ENCODE peak calls at places on chromosomes 5 and 9, in nine cellular contexts. One of them, this sample, is unnamed.

GRCh38 chr9:131255731-131256197 is 20.5 kb downstream of the FAM78A start:
- DNase-seq in stimulated activated CD4-positive, alpha-beta T cell treated with anti-CD3 and anti-CD28 coated beads, Interleukin-4, amount 100 ng/mL, for 1 hour: no peak
- DNase-seq in islet precursor cell: peak; percentile 46
- DNase-seq in EH: no peak
- DNase-seq in HS-27A: no peak
- DNase-seq in upper lobe of left lung: no peak
- DNase-seq in brain microvascular endothelial cell: no peak
- DNase-seq in HCEC 1CT: peak; percentile 5
- DNase-seq in choroid plexus epithelial cell: no peak
- DNase-seq in this sample: no peak

GRCh38 chr5:9546973-9547947 is 1.4 kb upstream of the SEMA5A start:
- DNase-seq in stimulated activated CD4-positive, alpha-beta T cell treated with anti-CD3 and anti-CD28 coated beads, Interleukin-4, amount 100 ng/mL, for 1 hour: no peak
- DNase-seq in islet precursor cell: peak; percentile 86
- DNase-seq in EH: peak; percentile 92
- DNase-seq in HS-27A: peak; percentile 85
- DNase-seq in upper lobe of left lung: peak; percentile 45
- DNase-seq in brain microvascular endothelial cell: peak; percentile 60
- DNase-seq in HCEC 1CT: peak; percentile 62
- DNase-seq in choroid plexus epithelial cell: peak; percentile 74
- DNase-seq in this sample: peak; percentile 62

GRCh38 chr9:7185612-7186011 is 427.8 kb downstream of the KDM4C start:
- DNase-seq in stimulated activated CD4-positive, alpha-beta T cell treated with anti-CD3 and anti-CD28 coated beads, Interleukin-4, amount 100 ng/mL, for 1 hour: no peak
- DNase-seq in islet precursor cell: peak; percentile 93
- DNase-seq in EH: peak; percentile 89
- DNase-seq in HS-27A: peak; percentile 33
- DNase-seq in upper lobe of left lung: no peak
- DNase-seq in brain microvascular endothelial cell: peak; percentile 87
- DNase-seq in HCEC 1CT: peak; percentile 84
- DNase-seq in choroid plexus epithelial cell: peak; percentile 97
- DNase-seq in this sample: peak; percentile 90

GRCh38 chr5:76030343-76030742 is 52.8 kb upstream of the SV2C start:
- DNase-seq in stimulated activated CD4-positive, alpha-beta T cell treated with anti-CD3 and anti-CD28 coated beads, Interleukin-4, amount 100 ng/mL, for 1 hour: no peak
- DNase-seq in islet precursor cell: no peak
- DNase-seq in EH: no peak
- DNase-seq in HS-27A: no peak
- DNase-seq in upper lobe of left lung: no peak
- DNase-seq in brain microvascular endothelial cell: no peak
- DNase-seq in HCEC 1CT: no peak
- DNase-seq in choroid plexus epithelial cell: no peak
- DNase-seq in this sample: no peak

GRCh38 chr5:155103164-155103563 is 89.6 kb downstream of the KIF4B start:
- DNase-seq in stimulated activated CD4-positive, alpha-beta T cell treated with anti-CD3 and anti-CD28 coated beads, Interleukin-4, amount 100 ng/mL, for 1 hour: no peak
- DNase-seq in islet precursor cell: no peak
- DNase-seq in EH: peak; percentile 55
- DNase-seq in HS-27A: no peak
- DNase-seq in upper lobe of left lung: no peak
- DNase-seq in brain microvascular endothelial cell: no peak
- DNase-seq in HCEC 1CT: peak; percentile 42
- DNase-seq in choroid plexus epithelial cell: no peak
- DNase-seq in this sample: peak; percentile 48

GRCh38 chr5:167096816-167097215 is 1194.6 kb upstream of the WWC1 start:
- DNase-seq in stimulated activated CD4-positive, alpha-beta T cell treated with anti-CD3 and anti-CD28 coated beads, Interleukin-4, amount 100 ng/mL, for 1 hour: no peak
- DNase-seq in islet precursor cell: peak; percentile 61
- DNase-seq in EH: no peak
- DNase-seq in HS-27A: no peak
- DNase-seq in upper lobe of left lung: no peak
- DNase-seq in brain microvascular endothelial cell: no peak
- DNase-seq in HCEC 1CT: no peak
- DNase-seq in choroid plexus epithelial cell: no peak
- DNase-seq in this sample: no peak

GRCh38 chr5:131282235-131282634 is 18.4 kb downstream of the CDC42SE2 start:
- DNase-seq in stimulated activated CD4-positive, alpha-beta T cell treated with anti-CD3 and anti-CD28 coated beads, Interleukin-4, amount 100 ng/mL, for 1 hour: no peak
- DNase-seq in islet precursor cell: no peak
- DNase-seq in EH: no peak
- DNase-seq in HS-27A: no peak
- DNase-seq in upper lobe of left lung: no peak
- DNase-seq in brain microvascular endothelial cell: no peak
- DNase-seq in HCEC 1CT: no peak
- DNase-seq in choroid plexus epithelial cell: no peak
- DNase-seq in this sample: no peak

GRCh38 chr5:43627028-43627427 is 24.0 kb downstream of the NNT start:
- DNase-seq in stimulated activated CD4-positive, alpha-beta T cell treated with anti-CD3 and anti-CD28 coated beads, Interleukin-4, amount 100 ng/mL, for 1 hour: no peak
- DNase-seq in islet precursor cell: peak; percentile 88
- DNase-seq in EH: peak; percentile 71
- DNase-seq in HS-27A: peak; percentile 55
- DNase-seq in upper lobe of left lung: no peak
- DNase-seq in brain microvascular endothelial cell: peak; percentile 62
- DNase-seq in HCEC 1CT: peak; percentile 74
- DNase-seq in choroid plexus epithelial cell: peak; percentile 84
- DNase-seq in this sample: peak; percentile 64

GRCh38 chr9:116032683-116033440 is 120.7 kb upstream of the PAPPA start:
- DNase-seq in stimulated activated CD4-positive, alpha-beta T cell treated with anti-CD3 and anti-CD28 coated beads, Interleukin-4, amount 100 ng/mL, for 1 hour: no peak
- DNase-seq in islet precursor cell: no peak
- DNase-seq in EH: no peak
- DNase-seq in HS-27A: no peak
- DNase-seq in upper lobe of left lung: no peak
- DNase-seq in brain microvascular endothelial cell: no peak
- DNase-seq in HCEC 1CT: no peak
- DNase-seq in choroid plexus epithelial cell: no peak
- DNase-seq in this sample: no peak

GRCh38 chr5:147321569-147321968 is 86.7 kb downstream of the STK32A start:
- DNase-seq in stimulated activated CD4-positive, alpha-beta T cell treated with anti-CD3 and anti-CD28 coated beads, Interleukin-4, amount 100 ng/mL, for 1 hour: no peak
- DNase-seq in islet precursor cell: no peak
- DNase-seq in EH: no peak
- DNase-seq in HS-27A: no peak
- DNase-seq in upper lobe of left lung: no peak
- DNase-seq in brain microvascular endothelial cell: no peak
- DNase-seq in HCEC 1CT: no peak
- DNase-seq in choroid plexus epithelial cell: no peak
- DNase-seq in this sample: no peak

GRCh38 chr5:169576181-169576598 is 7.4 kb upstream of the SPDL1 start:
- DNase-seq in stimulated activated CD4-positive, alpha-beta T cell treated with anti-CD3 and anti-CD28 coated beads, Interleukin-4, amount 100 ng/mL, for 1 hour: no peak
- DNase-seq in islet precursor cell: no peak
- DNase-seq in EH: peak; percentile 89
- DNase-seq in HS-27A: peak; percentile 47
- DNase-seq in upper lobe of left lung: no peak
- DNase-seq in brain microvascular endothelial cell: peak; percentile 79
- DNase-seq in HCEC 1CT: peak; percentile 97
- DNase-seq in choroid plexus epithelial cell: peak; percentile 71
- DNase-seq in this sample: peak; percentile 87

GRCh38 chr5:38463634-38464521 is 92.6 kb downstream of the LIFR start:
- DNase-seq in stimulated activated CD4-positive, alpha-beta T cell treated with anti-CD3 and anti-CD28 coated beads, Interleukin-4, amount 100 ng/mL, for 1 hour: no peak
- DNase-seq in islet precursor cell: peak; percentile 79
- DNase-seq in EH: peak; percentile 97
- DNase-seq in HS-27A: peak; percentile 86
- DNase-seq in upper lobe of left lung: no peak
- DNase-seq in brain microvascular endothelial cell: peak; percentile 87
- DNase-seq in HCEC 1CT: peak; percentile 99
- DNase-seq in choroid plexus epithelial cell: peak; percentile 87
- DNase-seq in this sample: peak; percentile 93

GRCh38 chr5:82593481-82593880 is 315.3 kb upstream of the RPS23 start:
- DNase-seq in stimulated activated CD4-positive, alpha-beta T cell treated with anti-CD3 and anti-CD28 coated beads, Interleukin-4, amount 100 ng/mL, for 1 hour: no peak
- DNase-seq in islet precursor cell: no peak
- DNase-seq in EH: peak; percentile 28
- DNase-seq in HS-27A: no peak
- DNase-seq in upper lobe of left lung: no peak
- DNase-seq in brain microvascular endothelial cell: peak; percentile 79
- DNase-seq in HCEC 1CT: no peak
- DNase-seq in choroid plexus epithelial cell: peak; percentile 84
- DNase-seq in this sample: peak; percentile 15

GRCh38 chr9:133825555-133826198 is 87.5 kb upstream of the SARDH start:
- DNase-seq in stimulated activated CD4-positive, alpha-beta T cell treated with anti-CD3 and anti-CD28 coated beads, Interleukin-4, amount 100 ng/mL, for 1 hour: no peak
- DNase-seq in islet precursor cell: no peak
- DNase-seq in EH: peak; percentile 72
- DNase-seq in HS-27A: no peak
- DNase-seq in upper lobe of left lung: no peak
- DNase-seq in brain microvascular endothelial cell: peak; percentile 9
- DNase-seq in HCEC 1CT: peak; percentile 34
- DNase-seq in choroid plexus epithelial cell: peak; percentile 83
- DNase-seq in this sample: peak; percentile 90

GRCh38 chr9:127929044-127929979 is 1.3 kb downstream of the PIP5KL1 start:
- DNase-seq in stimulated activated CD4-positive, alpha-beta T cell treated with anti-CD3 and anti-CD28 coated beads, Interleukin-4, amount 100 ng/mL, for 1 hour: no peak
- DNase-seq in islet precursor cell: no peak
- DNase-seq in EH: no peak
- DNase-seq in HS-27A: no peak
- DNase-seq in upper lobe of left lung: no peak
- DNase-seq in brain microvascular endothelial cell: no peak
- DNase-seq in HCEC 1CT: no peak
- DNase-seq in choroid plexus epithelial cell: no peak
- DNase-seq in this sample: no peak

GRCh38 chr5:20574576-20574975 is 586.6 kb upstream of the CDH18 start:
- DNase-seq in stimulated activated CD4-positive, alpha-beta T cell treated with anti-CD3 and anti-CD28 coated beads, Interleukin-4, amount 100 ng/mL, for 1 hour: no peak
- DNase-seq in islet precursor cell: no peak
- DNase-seq in EH: no peak
- DNase-seq in HS-27A: no peak
- DNase-seq in upper lobe of left lung: no peak
- DNase-seq in brain microvascular endothelial cell: no peak
- DNase-seq in HCEC 1CT: no peak
- DNase-seq in choroid plexus epithelial cell: no peak
- DNase-seq in this sample: no peak

GRCh38 chr5:90640484-90641059 is 82.0 kb downstream of the ADGRV1 start:
- DNase-seq in stimulated activated CD4-positive, alpha-beta T cell treated with anti-CD3 and anti-CD28 coated beads, Interleukin-4, amount 100 ng/mL, for 1 hour: no peak
- DNase-seq in islet precursor cell: peak; percentile 61
- DNase-seq in EH: peak; percentile 5
- DNase-seq in HS-27A: no peak
- DNase-seq in upper lobe of left lung: no peak
- DNase-seq in brain microvascular endothelial cell: peak; percentile 2
- DNase-seq in HCEC 1CT: no peak
- DNase-seq in choroid plexus epithelial cell: peak; percentile 39
- DNase-seq in this sample: no peak

GRCh38 chr5:175335691-175336090 is 108.3 kb downstream of the DRD1 start:
- DNase-seq in stimulated activated CD4-positive, alpha-beta T cell treated with anti-CD3 and anti-CD28 coated beads, Interleukin-4, amount 100 ng/mL, for 1 hour: no peak
- DNase-seq in islet precursor cell: no peak
- DNase-seq in EH: no peak
- DNase-seq in HS-27A: no peak
- DNase-seq in upper lobe of left lung: no peak
- DNase-seq in brain microvascular endothelial cell: no peak
- DNase-seq in HCEC 1CT: no peak
- DNase-seq in choroid plexus epithelial cell: no peak
- DNase-seq in this sample: no peak

GRCh38 chr9:101468116-101468515 is 32.5 kb upstream of the ALDOB start:
- DNase-seq in stimulated activated CD4-positive, alpha-beta T cell treated with anti-CD3 and anti-CD28 coated beads, Interleukin-4, amount 100 ng/mL, for 1 hour: no peak
- DNase-seq in islet precursor cell: no peak
- DNase-seq in EH: no peak
- DNase-seq in HS-27A: no peak
- DNase-seq in upper lobe of left lung: no peak
- DNase-seq in brain microvascular endothelial cell: no peak
- DNase-seq in HCEC 1CT: no peak
- DNase-seq in choroid plexus epithelial cell: no peak
- DNase-seq in this sample: no peak

GRCh38 chr9:101711330-101711941 is 27.0 kb downstream of the GRIN3A start:
- DNase-seq in stimulated activated CD4-positive, alpha-beta T cell treated with anti-CD3 and anti-CD28 coated beads, Interleukin-4, amount 100 ng/mL, for 1 hour: peak; percentile 11
- DNase-seq in islet precursor cell: peak; percentile 66
- DNase-seq in EH: peak; percentile 17
- DNase-seq in HS-27A: no peak
- DNase-seq in upper lobe of left lung: no peak
- DNase-seq in brain microvascular endothelial cell: no peak
- DNase-seq in HCEC 1CT: peak; percentile 9
- DNase-seq in choroid plexus epithelial cell: peak; percentile 15
- DNase-seq in this sample: no peak

GRCh38 chr5:163649522-163649921 is 144.1 kb downstream of the MAT2B start:
- DNase-seq in stimulated activated CD4-positive, alpha-beta T cell treated with anti-CD3 and anti-CD28 coated beads, Interleukin-4, amount 100 ng/mL, for 1 hour: no peak
- DNase-seq in islet precursor cell: no peak
- DNase-seq in EH: peak; percentile 1
- DNase-seq in HS-27A: peak; percentile 4
- DNase-seq in upper lobe of left lung: no peak
- DNase-seq in brain microvascular endothelial cell: peak; percentile 0
- DNase-seq in HCEC 1CT: peak; percentile 91
- DNase-seq in choroid plexus epithelial cell: peak; percentile 94
- DNase-seq in this sample: peak; percentile 62

GRCh38 chr5:16616536-16617271 is at the start of gene RETREG1:
- DNase-seq in stimulated activated CD4-positive, alpha-beta T cell treated with anti-CD3 and anti-CD28 coated beads, Interleukin-4, amount 100 ng/mL, for 1 hour: peak; percentile 84
- DNase-seq in islet precursor cell: peak; percentile 76
- DNase-seq in EH: peak; percentile 29
- DNase-seq in HS-27A: no peak
- DNase-seq in upper lobe of left lung: peak; percentile 64
- DNase-seq in brain microvascular endothelial cell: no peak
- DNase-seq in HCEC 1CT: peak; percentile 9
- DNase-seq in choroid plexus epithelial cell: peak; percentile 15
- DNase-seq in this sample: no peak

GRCh38 chr5:151326276-151326675 is 21.1 kb downstream of the SLC36A2 start:
- DNase-seq in stimulated activated CD4-positive, alpha-beta T cell treated with anti-CD3 and anti-CD28 coated beads, Interleukin-4, amount 100 ng/mL, for 1 hour: no peak
- DNase-seq in islet precursor cell: peak; percentile 53
- DNase-seq in EH: no peak
- DNase-seq in HS-27A: no peak
- DNase-seq in upper lobe of left lung: no peak
- DNase-seq in brain microvascular endothelial cell: no peak
- DNase-seq in HCEC 1CT: no peak
- DNase-seq in choroid plexus epithelial cell: no peak
- DNase-seq in this sample: no peak

GRCh38 chr9:16289639-16290038 is 580.8 kb downstream of the BNC2 start:
- DNase-seq in stimulated activated CD4-positive, alpha-beta T cell treated with anti-CD3 and anti-CD28 coated beads, Interleukin-4, amount 100 ng/mL, for 1 hour: no peak
- DNase-seq in islet precursor cell: peak; percentile 25
- DNase-seq in EH: no peak
- DNase-seq in HS-27A: no peak
- DNase-seq in upper lobe of left lung: no peak
- DNase-seq in brain microvascular endothelial cell: no peak
- DNase-seq in HCEC 1CT: no peak
- DNase-seq in choroid plexus epithelial cell: peak; percentile 22
- DNase-seq in this sample: no peak

GRCh38 chr9:92187989-92188714 is 72.9 kb upstream of the SPTLC1 start:
- DNase-seq in stimulated activated CD4-positive, alpha-beta T cell treated with anti-CD3 and anti-CD28 coated beads, Interleukin-4, amount 100 ng/mL, for 1 hour: no peak
- DNase-seq in islet precursor cell: peak; percentile 59
- DNase-seq in EH: no peak
- DNase-seq in HS-27A: no peak
- DNase-seq in upper lobe of left lung: no peak
- DNase-seq in brain microvascular endothelial cell: no peak
- DNase-seq in HCEC 1CT: no peak
- DNase-seq in choroid plexus epithelial cell: peak; percentile 51
- DNase-seq in this sample: no peak

GRCh38 chr9:111622626-111623025 is 8.5 kb upstream of the DNAJC25 start:
- DNase-seq in stimulated activated CD4-positive, alpha-beta T cell treated with anti-CD3 and anti-CD28 coated beads, Interleukin-4, amount 100 ng/mL, for 1 hour: no peak
- DNase-seq in islet precursor cell: no peak
- DNase-seq in EH: peak; percentile 89
- DNase-seq in HS-27A: peak; percentile 69
- DNase-seq in upper lobe of left lung: peak; percentile 78
- DNase-seq in brain microvascular endothelial cell: peak; percentile 40
- DNase-seq in HCEC 1CT: peak; percentile 68
- DNase-seq in choroid plexus epithelial cell: peak; percentile 67
- DNase-seq in this sample: peak; percentile 83

GRCh38 chr5:40842351-40842750 is 1.2 kb downstream of the CARD6 start:
- DNase-seq in stimulated activated CD4-positive, alpha-beta T cell treated with anti-CD3 and anti-CD28 coated beads, Interleukin-4, amount 100 ng/mL, for 1 hour: no peak
- DNase-seq in islet precursor cell: no peak
- DNase-seq in EH: no peak
- DNase-seq in HS-27A: no peak
- DNase-seq in upper lobe of left lung: no peak
- DNase-seq in brain microvascular endothelial cell: no peak
- DNase-seq in HCEC 1CT: peak; percentile 77
- DNase-seq in choroid plexus epithelial cell: peak; percentile 58
- DNase-seq in this sample: peak; percentile 71

GRCh38 chr5:53425598-53426516 is 54.6 kb upstream of the FST start:
- DNase-seq in stimulated activated CD4-positive, alpha-beta T cell treated with anti-CD3 and anti-CD28 coated beads, Interleukin-4, amount 100 ng/mL, for 1 hour: no peak
- DNase-seq in islet precursor cell: peak; percentile 72
- DNase-seq in EH: peak; percentile 41
- DNase-seq in HS-27A: no peak
- DNase-seq in upper lobe of left lung: no peak
- DNase-seq in brain microvascular endothelial cell: no peak
- DNase-seq in HCEC 1CT: no peak
- DNase-seq in choroid plexus epithelial cell: no peak
- DNase-seq in this sample: no peak

GRCh38 chr5:127666043-127666716 is 17.3 kb downstream of the CTXN3 start:
- DNase-seq in stimulated activated CD4-positive, alpha-beta T cell treated with anti-CD3 and anti-CD28 coated beads, Interleukin-4, amount 100 ng/mL, for 1 hour: no peak
- DNase-seq in islet precursor cell: no peak
- DNase-seq in EH: peak; percentile 40
- DNase-seq in HS-27A: no peak
- DNase-seq in upper lobe of left lung: no peak
- DNase-seq in brain microvascular endothelial cell: no peak
- DNase-seq in HCEC 1CT: no peak
- DNase-seq in choroid plexus epithelial cell: peak; percentile 51
- DNase-seq in this sample: no peak